ENCODE peak calls at places on chromosomes 11 and 22, in nine cellular contexts. S is sigmoid colon, A is GM12892, N is HCT116, L is uterus, Z is stomach, I is IMR-90, H is right lobe of liver, J is adrenal gland. Q is an unnamed sample.

GRCh38 chr11:69018924-69019323 is 5.9 kb upstream of the MRGPRF start:
- DNase-seq in S (peak), A (no peak), N (no peak), L (peak), Z (no peak), I (peak), H (no peak), J (no peak), Q (no peak)

GRCh38 chr11:120858740-120859139 is 165.2 kb upstream of the TBCEL start:
- DNase-seq in S (no peak), A (no peak), N (no peak), L (no peak), Z (no peak), I (peak), H (no peak), J (no peak), Q (peak)

GRCh38 chr22:27331526-27332281 is 469.9 kb downstream of the MN1 start:
- DNase-seq in S (peak), A (no peak), N (no peak), L (no peak), Z (peak), I (peak), H (peak), J (peak), Q (peak)

GRCh38 chr11:11973361-11973800 is 35.0 kb downstream of the DKK3 start:
- DNase-seq in S (peak), A (no peak), N (no peak), L (peak), Z (peak), I (peak), H (peak), J (peak), Q (peak)

GRCh38 chr11:113991718-113992458 is 17.0 kb downstream of the HTR3A start:
- DNase-seq in S (no peak), A (no peak), N (no peak), L (no peak), Z (no peak), I (no peak), H (no peak), J (no peak), Q (no peak)

GRCh38 chr11:68657021-68657780 is 27.1 kb upstream of the GAL start:
- DNase-seq in S (no peak), A (no peak), N (no peak), L (no peak), Z (no peak), I (no peak), H (no peak), J (no peak), Q (no peak)

GRCh38 chr22:28742562-28742962 is 723 bp downstream of the HSCB start:
- DNase-seq in S (no peak), A (no peak), N (no peak), L (no peak), Z (no peak), I (no peak), H (no peak), J (no peak), Q (no peak)

GRCh38 chr11:17718510-17718962 is 835 bp upstream of the MYOD1 start:
- DNase-seq in S (no peak), A (no peak), N (no peak), L (no peak), Z (no peak), I (no peak), H (no peak), J (no peak), Q (no peak)

GRCh38 chr11:120331301-120331966 is 4.8 kb upstream of the ARHGEF12 start:
- DNase-seq in S (no peak), A (no peak), N (no peak), L (no peak), Z (peak), I (peak), H (no peak), J (peak), Q (no peak)

GRCh38 chr11:111980062-111980461 is 42.9 kb downstream of the DIXDC1 start:
- DNase-seq in S (no peak), A (no peak), N (no peak), L (no peak), Z (no peak), I (no peak), H (no peak), J (no peak), Q (no peak)

GRCh38 chr22:22182218-22182989 is 62.2 kb upstream of the VPREB1 start:
- DNase-seq in S (no peak), A (no peak), N (no peak), L (no peak), Z (no peak), I (no peak), H (no peak), J (no peak), Q (no peak)

GRCh38 chr11:58912124-58912523 is 27.2 kb upstream of the GLYATL1 start:
- DNase-seq in S (no peak), A (no peak), N (no peak), L (no peak), Z (no peak), I (peak), H (no peak), J (no peak), Q (no peak)

GRCh38 chr11:113728814-113729213 is 22.7 kb upstream of the TMPRSS5 start:
- DNase-seq in S (no peak), A (no peak), N (no peak), L (no peak), Z (no peak), I (no peak), H (no peak), J (peak), Q (peak)

GRCh38 chr11:118251858-118252652 is at the start of gene MPZL3:
- DNase-seq in S (peak), A (peak), N (peak), L (peak), Z (peak), I (peak), H (peak), J (peak), Q (peak)

GRCh38 chr11:94455861-94456260 is 37.8 kb downstream of the MRE11 start:
- DNase-seq in S (no peak), A (no peak), N (peak), L (no peak), Z (no peak), I (no peak), H (no peak), J (no peak), Q (no peak)

GRCh38 chr11:69704508-69705245 is 855 bp upstream of the FGF19 start:
- DNase-seq in S (no peak), A (no peak), N (no peak), L (no peak), Z (no peak), I (no peak), H (no peak), J (no peak), Q (no peak)

GRCh38 chr11:196786-197731 is 4.2 kb downstream of the SCGB1C1 start:
- DNase-seq in S (peak), A (no peak), N (no peak), L (no peak), Z (peak), I (no peak), H (peak), J (no peak), Q (no peak)

GRCh38 chr22:42296381-42296853 is 26.0 kb upstream of the TCF20 start:
- DNase-seq in S (peak), A (no peak), N (no peak), L (no peak), Z (peak), I (no peak), H (no peak), J (no peak), Q (no peak)

GRCh38 chr22:27993774-27994350 is 74.8 kb upstream of the PITPNB start:
- DNase-seq in S (peak), A (no peak), N (no peak), L (no peak), Z (no peak), I (no peak), H (peak), J (peak), Q (no peak)

GRCh38 chr22:46522743-46523300 is 14.6 kb downstream of the CELSR1 start:
- DNase-seq in S (no peak), A (no peak), N (no peak), L (no peak), Z (no peak), I (no peak), H (no peak), J (no peak), Q (no peak)

GRCh38 chr11:21933095-21933494 is 259.8 kb upstream of the ANO5 start:
- DNase-seq in S (no peak), A (no peak), N (no peak), L (no peak), Z (no peak), I (no peak), H (no peak), J (no peak), Q (no peak)

GRCh38 chr11:73306069-73306468 is 2.0 kb upstream of the ARHGEF17 start:
- DNase-seq in S (no peak), A (no peak), N (no peak), L (no peak), Z (no peak), I (no peak), H (no peak), J (no peak), Q (no peak)

GRCh38 chr11:126415669-126416420 is 60.4 kb downstream of the ST3GAL4 start:
- DNase-seq in S (peak), A (no peak), N (no peak), L (peak), Z (peak), I (no peak), H (no peak), J (peak), Q (no peak)

GRCh38 chr22:27948569-27948968 is 29.5 kb upstream of the PITPNB start:
- DNase-seq in S (no peak), A (no peak), N (no peak), L (no peak), Z (no peak), I (no peak), H (no peak), J (no peak), Q (no peak)

GRCh38 chr11:73012121-73012863 is 129.8 kb downstream of the FCHSD2 start:
- DNase-seq in S (no peak), A (no peak), N (no peak), L (no peak), Z (no peak), I (peak), H (no peak), J (no peak), Q (peak)

GRCh38 chr22:38315801-38316339 is 1.4 kb downstream of the CSNK1E start:
- DNase-seq in S (no peak), A (no peak), N (no peak), L (no peak), Z (no peak), I (no peak), H (no peak), J (no peak), Q (no peak)

GRCh38 chr11:108914211-108914610 is 249.3 kb downstream of the DDX10 start:
- DNase-seq in S (no peak), A (no peak), N (no peak), L (no peak), Z (no peak), I (no peak), H (no peak), J (no peak), Q (no peak)

GRCh38 chr11:127640822-127641485 is 640.4 kb upstream of the KIRREL3 start:
- DNase-seq in S (no peak), A (no peak), N (no peak), L (no peak), Z (no peak), I (peak), H (no peak), J (no peak), Q (peak)

GRCh38 chr11:106162190-106162589 is 84.7 kb downstream of the AASDHPPT start:
- DNase-seq in S (no peak), A (no peak), N (no peak), L (no peak), Z (no peak), I (no peak), H (no peak), J (no peak), Q (no peak)

GRCh38 chr11:119684361-119685072 is 44.5 kb downstream of the NECTIN1 start:
- DNase-seq in S (no peak), A (no peak), N (no peak), L (no peak), Z (no peak), I (peak), H (no peak), J (no peak), Q (peak)

GRCh38 chr22:40410272-40410671 is 39.9 kb downstream of the SGSM3 start:
- DNase-seq in S (no peak), A (no peak), N (no peak), L (no peak), Z (peak), I (no peak), H (peak), J (no peak), Q (no peak)

GRCh38 chr11:76025817-76026216 is 180.5 kb downstream of the WNT11 start:
- DNase-seq in S (no peak), A (no peak), N (no peak), L (no peak), Z (no peak), I (no peak), H (no peak), J (no peak), Q (no peak)

GRCh38 chr11:76166314-76166713 is 40.0 kb downstream of the WNT11 start:
- DNase-seq in S (no peak), A (no peak), N (no peak), L (no peak), Z (no peak), I (no peak), H (no peak), J (no peak), Q (no peak)

GRCh38 chr11:85307381-85307780 is 319.8 kb downstream of the DLG2 start:
- DNase-seq in S (no peak), A (no peak), N (no peak), L (no peak), Z (no peak), I (no peak), H (no peak), J (no peak), Q (no peak)

GRCh38 chr22:20869234-20869633 is 10.4 kb downstream of the SNAP29 start:
- DNase-seq in S (no peak), A (no peak), N (no peak), L (no peak), Z (no peak), I (no peak), H (no peak), J (no peak), Q (no peak)

GRCh38 chr22:29342577-29343312 is 27.2 kb upstream of the RASL10A start:
- DNase-seq in S (no peak), A (no peak), N (no peak), L (no peak), Z (peak), I (no peak), H (no peak), J (no peak), Q (no peak)

GRCh38 chr11:57214087-57214395 is 23.0 kb downstream of the APLNR start:
- DNase-seq in S (no peak), A (no peak), N (no peak), L (no peak), Z (no peak), I (peak), H (no peak), J (no peak), Q (no peak)

GRCh38 chr22:35350539-35351503 is 30.1 kb upstream of the HMOX1 start:
- DNase-seq in S (peak), A (peak), N (peak), L (peak), Z (peak), I (peak), H (peak), J (peak), Q (peak)
- TF ChIP-seq POLR2A in S (peak), A (no peak), N (peak), L (no peak), Z (no peak), I (peak), H (no peak), J (peak), Q (peak)

GRCh38 chr22:23763579-23764331 is 965 bp downstream of the C22orf15 start:
- DNase-seq in S (no peak), A (no peak), N (no peak), L (no peak), Z (no peak), I (no peak), H (no peak), J (no peak), Q (no peak)

GRCh38 chr22:23764931-23765881 is 2.4 kb downstream of the C22orf15 start:
- DNase-seq in S (no peak), A (no peak), N (no peak), L (no peak), Z (no peak), I (no peak), H (peak), J (peak), Q (no peak)

GRCh38 chr22:23760056-23760455 is 2.7 kb upstream of the C22orf15 start:
- DNase-seq in S (no peak), A (no peak), N (no peak), L (no peak), Z (no peak), I (no peak), H (no peak), J (no peak), Q (no peak)

GRCh38 chr22:23759566-23759965 is 3.2 kb upstream of the C22orf15 start:
- DNase-seq in S (no peak), A (no peak), N (no peak), L (no peak), Z (no peak), I (no peak), H (no peak), J (no peak), Q (no peak)

DNA sequence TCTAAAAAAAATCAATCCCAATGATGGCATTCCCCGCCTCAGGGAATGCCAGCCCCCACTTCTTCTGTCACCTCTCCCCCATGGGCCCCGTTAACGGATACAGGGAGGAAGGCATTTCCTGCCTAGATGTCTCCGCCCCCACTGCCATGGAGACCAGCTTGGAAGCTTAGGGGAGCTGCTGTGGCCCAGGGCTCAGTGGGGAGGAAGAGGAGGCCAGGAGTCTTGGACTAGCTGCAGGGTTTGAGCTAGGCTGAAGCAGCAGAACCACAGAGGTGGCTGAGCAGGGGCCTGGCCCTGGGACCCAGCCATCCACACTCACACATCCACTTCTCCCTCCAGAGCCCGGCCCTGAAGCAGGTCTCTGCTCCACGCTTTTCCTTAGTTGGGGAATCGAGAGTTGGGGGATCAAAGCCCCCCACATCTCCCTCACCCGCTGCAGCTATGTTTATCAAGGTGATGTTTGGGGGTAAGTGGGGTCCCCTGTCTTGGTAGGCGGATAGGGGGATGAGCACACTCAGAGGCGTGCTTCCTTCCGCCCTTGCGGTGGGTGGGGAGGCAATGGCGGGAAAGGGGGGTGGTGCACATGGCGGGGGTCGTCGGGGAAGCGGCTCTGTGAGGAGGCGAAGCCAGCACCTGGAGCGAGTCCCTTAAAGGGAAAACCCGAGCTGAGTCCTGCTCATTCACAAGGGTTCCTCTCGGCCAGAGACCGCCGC is at the start of gene C22orf15:
- DNase-seq in S (no peak), A (no peak), N (no peak), L (no peak), Z (no peak), I (peak), H (no peak), J (no peak), Q (peak)
- TF ChIP-seq POLR2A in S (no peak), A (no peak), N (no peak), L (no peak), Z (no peak), I (no peak), H (no peak), J (no peak), Q (no peak)

GRCh38 chr11:123061403-123062157 is at the start of gene HSPA8:
- DNase-seq in S (peak), A (no peak), N (no peak), L (peak), Z (peak), I (peak), H (peak), J (peak), Q (peak)
- TF ChIP-seq POLR2A in S (peak), A (peak), N (peak), L (peak), Z (peak), I (peak), H (peak), J (peak), Q (peak)

GRCh38 chr11:66288866-66289547 is at the start of gene YIF1A:
- DNase-seq in S (peak), A (peak), N (peak), L (peak), Z (peak), I (peak), H (peak), J (peak), Q (peak)
- TF ChIP-seq POLR2A in S (peak), A (peak), N (peak), L (peak), Z (peak), I (peak), H (peak), J (peak), Q (peak)